ENCODE peak calls at places on chromosomes 5 and 9, in five cellular contexts. One of them, this sample, is unnamed.

GRCh38 chr5:2334686-2335085 is 416.8 kb downstream of the IRX2 start:
- DNase-seq in A549: no peak
- DNase-seq in K562: no peak
- DNase-seq in H1: no peak
- DNase-seq in HepG2: no peak
- DNase-seq in this sample: no peak

GRCh38 chr9:137053944-137054931 is at the start of gene ENTPD2:
- DNase-seq in A549: no peak
- DNase-seq in K562: peak; percentile 72
- DNase-seq in H1: no peak
- DNase-seq in HepG2: peak; percentile 35
- DNase-seq in this sample: no peak

GRCh38 chr5:6402939-6403338 is 24.6 kb upstream of the MED10 start:
- DNase-seq in A549: no peak
- DNase-seq in K562: no peak
- DNase-seq in H1: no peak
- DNase-seq in HepG2: no peak
- DNase-seq in this sample: no peak

GRCh38 chr5:133891390-133891789 is 77.0 kb downstream of the C5orf15 start:
- DNase-seq in A549: no peak
- DNase-seq in K562: no peak
- DNase-seq in H1: no peak
- DNase-seq in HepG2: no peak
- DNase-seq in this sample: no peak

GRCh38 chr5:94968507-94969095 is 316.3 kb downstream of the MCTP1 start:
- DNase-seq in A549: peak; percentile 25
- DNase-seq in K562: peak; percentile 61
- DNase-seq in H1: no peak
- DNase-seq in HepG2: peak; percentile 75
- DNase-seq in this sample: peak; percentile 67

GRCh38 chr5:176728810-176729209 is 81.5 kb downstream of the TSPAN17 start:
- DNase-seq in A549: no peak
- DNase-seq in K562: no peak
- DNase-seq in H1: no peak
- DNase-seq in HepG2: no peak
- DNase-seq in this sample: no peak

GRCh38 chr9:116646661-116647514 is 40.2 kb upstream of the TRIM32 start:
- DNase-seq in A549: peak; percentile 21
- DNase-seq in K562: peak; percentile 40
- DNase-seq in H1: no peak
- DNase-seq in HepG2: peak; percentile 37
- DNase-seq in this sample: peak; percentile 61

GRCh38 chr9:93319992-93320490 is 131.4 kb upstream of the FAM120A start:
- DNase-seq in A549: no peak
- DNase-seq in K562: no peak
- DNase-seq in H1: no peak
- DNase-seq in HepG2: no peak
- DNase-seq in this sample: no peak

GRCh38 chr5:112742424-112742823 is 4.7 kb downstream of the APC start:
- DNase-seq in A549: no peak
- DNase-seq in K562: peak; percentile 82
- DNase-seq in H1: no peak
- DNase-seq in HepG2: no peak
- DNase-seq in this sample: no peak

GRCh38 chr5:115465416-115465815 is 79.2 kb downstream of the FEM1C start:
- DNase-seq in A549: no peak
- DNase-seq in K562: no peak
- DNase-seq in H1: no peak
- DNase-seq in HepG2: no peak
- DNase-seq in this sample: peak; percentile 25

GRCh38 chr9:95297316-95297715 is 20.2 kb downstream of the FANCC start:
- DNase-seq in A549: no peak
- DNase-seq in K562: no peak
- DNase-seq in H1: no peak
- DNase-seq in HepG2: no peak
- DNase-seq in this sample: no peak

GRCh38 chr5:35082530-35082929 is 34.8 kb upstream of the AGXT2 start:
- DNase-seq in A549: no peak
- DNase-seq in K562: no peak
- DNase-seq in H1: no peak
- DNase-seq in HepG2: no peak
- DNase-seq in this sample: no peak

GRCh38 chr5:77316871-77317661 is 106.6 kb downstream of the PDE8B start:
- DNase-seq in A549: no peak
- DNase-seq in K562: no peak
- DNase-seq in H1: no peak
- DNase-seq in HepG2: no peak
- DNase-seq in this sample: peak; percentile 25

GRCh38 chr5:139878093-139878492 is 82.5 kb downstream of the PSD2 start:
- DNase-seq in A549: no peak
- DNase-seq in K562: peak; percentile 49
- DNase-seq in H1: no peak
- DNase-seq in HepG2: no peak
- DNase-seq in this sample: no peak
- TF ChIP-seq MAFK in A549: no peak
- TF ChIP-seq MAFK in K562: no peak
- TF ChIP-seq MAFK in H1: no peak
- TF ChIP-seq MAFK in HepG2: no peak
- TF ChIP-seq MAFK in this sample: no peak

GRCh38 chr9:84998639-84999038 is 329.1 kb downstream of the NTRK2 start:
- DNase-seq in A549: no peak
- DNase-seq in K562: no peak
- DNase-seq in H1: no peak
- DNase-seq in HepG2: no peak
- DNase-seq in this sample: no peak

GRCh38 chr9:84996716-84997115 is 327.2 kb downstream of the NTRK2 start:
- DNase-seq in A549: no peak
- DNase-seq in K562: no peak
- DNase-seq in H1: no peak
- DNase-seq in HepG2: no peak
- DNase-seq in this sample: no peak

GRCh38 chr9:84997472-84997871 is 327.9 kb downstream of the NTRK2 start:
- DNase-seq in A549: no peak
- DNase-seq in K562: no peak
- DNase-seq in H1: no peak
- DNase-seq in HepG2: no peak
- DNase-seq in this sample: no peak

GRCh38 chr9:84993105-84993504 is 323.6 kb downstream of the NTRK2 start:
- DNase-seq in A549: no peak
- DNase-seq in K562: no peak
- DNase-seq in H1: no peak
- DNase-seq in HepG2: no peak
- DNase-seq in this sample: no peak

DNA sequence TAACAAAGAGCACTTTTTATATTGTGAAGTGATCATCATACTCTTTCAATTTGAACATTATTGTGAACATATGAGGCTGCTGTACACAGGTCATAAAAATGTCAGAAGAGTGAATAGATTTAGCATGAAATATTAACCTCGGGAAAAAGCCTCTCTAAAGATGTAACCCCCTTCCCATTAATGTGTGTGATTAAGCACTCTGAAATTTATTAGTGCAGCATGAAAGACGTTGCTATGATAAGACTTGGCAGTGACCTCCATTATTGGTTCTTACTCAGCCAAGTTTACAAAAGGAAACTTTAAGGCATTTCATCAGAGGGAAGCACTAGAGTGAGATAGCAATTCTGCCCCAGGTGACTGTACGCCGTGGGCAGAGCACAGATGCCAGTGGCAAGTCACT is 326.5 kb downstream of the NTRK2 start:
- DNase-seq in A549: no peak
- DNase-seq in K562: no peak
- DNase-seq in H1: no peak
- DNase-seq in HepG2: no peak
- DNase-seq in this sample: no peak
- TF ChIP-seq MAFK in A549: peak; percentile 8
- TF ChIP-seq MAFK in K562: no peak
- TF ChIP-seq MAFK in H1: no peak
- TF ChIP-seq MAFK in HepG2: no peak
- TF ChIP-seq MAFK in this sample: no peak

GRCh38 chr9:38084556-38084880 is 15.5 kb upstream of the SHB start:
- DNase-seq in A549: no peak
- DNase-seq in K562: no peak
- DNase-seq in H1: no peak
- DNase-seq in HepG2: no peak
- DNase-seq in this sample: no peak

GRCh38 chr9:38079410-38080105 is 10.5 kb upstream of the SHB start:
- DNase-seq in A549: no peak
- DNase-seq in K562: no peak
- DNase-seq in H1: no peak
- DNase-seq in HepG2: no peak
- DNase-seq in this sample: peak; percentile 48

GRCh38 chr9:38082456-38083287 is 13.6 kb upstream of the SHB start:
- DNase-seq in A549: no peak
- DNase-seq in K562: no peak
- DNase-seq in H1: no peak
- DNase-seq in HepG2: no peak
- DNase-seq in this sample: no peak

GRCh38 chr9:38083858-38084555 is 15.0 kb upstream of the SHB start:
- DNase-seq in A549: no peak
- DNase-seq in K562: no peak
- DNase-seq in H1: no peak
- DNase-seq in HepG2: no peak
- DNase-seq in this sample: no peak

GRCh38 chr9:38081356-38082108 is 12.5 kb upstream of the SHB start:
- DNase-seq in A549: no peak
- DNase-seq in K562: no peak
- DNase-seq in H1: no peak
- DNase-seq in HepG2: no peak
- DNase-seq in this sample: no peak
- TF ChIP-seq MAFK in A549: no peak
- TF ChIP-seq MAFK in K562: no peak
- TF ChIP-seq MAFK in H1: no peak
- TF ChIP-seq MAFK in HepG2: no peak
- TF ChIP-seq MAFK in this sample: no peak

GRCh38 chr5:179311581-179311980 is 33.7 kb downstream of the ADAMTS2 start:
- DNase-seq in A549: no peak
- DNase-seq in K562: no peak
- DNase-seq in H1: no peak
- DNase-seq in HepG2: no peak
- DNase-seq in this sample: no peak
- TF ChIP-seq MAFK in A549: no peak
- TF ChIP-seq MAFK in K562: no peak
- TF ChIP-seq MAFK in H1: no peak
- TF ChIP-seq MAFK in HepG2: no peak
- TF ChIP-seq MAFK in this sample: no peak

GRCh38 chr9:135075234-135076142 is 12.0 kb upstream of the OLFM1 start:
- DNase-seq in A549: no peak
- DNase-seq in K562: no peak
- DNase-seq in H1: no peak
- DNase-seq in HepG2: no peak
- DNase-seq in this sample: no peak
- TF ChIP-seq MAFK in A549: no peak
- TF ChIP-seq MAFK in K562: no peak
- TF ChIP-seq MAFK in H1: no peak
- TF ChIP-seq MAFK in HepG2: no peak
- TF ChIP-seq MAFK in this sample: no peak

DNA sequence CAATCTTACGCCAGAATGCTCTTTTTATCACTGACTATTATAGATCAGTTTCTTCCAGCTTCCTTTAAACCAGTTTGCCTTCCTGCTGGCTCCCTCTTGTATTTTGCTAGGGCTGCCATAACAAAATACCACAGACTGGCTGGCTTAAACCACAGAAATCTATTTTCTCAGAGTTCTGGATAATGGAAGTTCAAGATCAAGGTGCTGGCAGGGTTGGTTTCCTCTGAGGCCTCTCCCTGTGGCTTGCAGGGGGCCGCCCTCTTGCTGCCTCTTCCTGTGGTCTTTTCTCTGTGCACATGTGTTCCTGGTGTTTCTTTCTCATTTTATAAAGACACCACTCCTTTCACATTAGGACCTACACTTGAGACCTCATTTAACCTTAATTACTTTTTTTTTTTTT is 6.8 kb upstream of the FXN start:
- DNase-seq in A549: no peak
- DNase-seq in K562: no peak
- DNase-seq in H1: no peak
- DNase-seq in HepG2: no peak
- DNase-seq in this sample: no peak
- TF ChIP-seq MAFK in A549: no peak
- TF ChIP-seq MAFK in K562: no peak
- TF ChIP-seq MAFK in H1: no peak
- TF ChIP-seq MAFK in HepG2: no peak
- TF ChIP-seq MAFK in this sample: no peak